ENCODE peak calls at places on chromosomes 2 and 18, in five cellular contexts. I is mesothelial cell of epicardium, V is heart left ventricle, Q is hepatic stellate cell, J is NCI-H1417. L is an unnamed sample.

GRCh38 chr2:42722328-42723190 is 41.4 kb downstream of the OXER1 start:
- DNase-seq in I (no peak), V (peak), Q (peak), J (peak), L (peak)

GRCh38 chr2:209901187-209901586 is 101.3 kb upstream of the RPE start:
- DNase-seq in I (no peak), V (no peak), Q (no peak), J (no peak), L (no peak)

GRCh38 chr18:26439537-26439936 is 108.8 kb downstream of the KCTD1 start:
- DNase-seq in I (no peak), V (no peak), Q (no peak), J (no peak), L (no peak)

GRCh38 chr2:234137400-234138014 is 87.0 kb downstream of the SPP2 start:
- DNase-seq in I (no peak), V (no peak), Q (no peak), J (no peak), L (no peak)

GRCh38 chr2:119218478-119219064 is 5.1 kb upstream of the STEAP3 start:
- DNase-seq in I (no peak), V (peak), Q (peak), J (peak), L (peak)

GRCh38 chr2:120939595-120940318 is 204.1 kb downstream of the GLI2 start:
- DNase-seq in I (no peak), V (no peak), Q (peak), J (no peak), L (no peak)

GRCh38 chr2:50492452-50492851 is 539.5 kb downstream of the NRXN1 start:
- DNase-seq in I (no peak), V (peak), Q (peak), J (peak), L (no peak)

GRCh38 chr2:39665811-39666488 is at the start of gene TMEM178A:
- DNase-seq in I (no peak), V (no peak), Q (no peak), J (no peak), L (no peak)

GRCh38 chr2:55966431-55967118 is 43.0 kb upstream of the EFEMP1 start:
- DNase-seq in I (no peak), V (peak), Q (peak), J (no peak), L (peak)

GRCh38 chr18:78970774-78971333 is 8.8 kb upstream of the SALL3 start:
- DNase-seq in I (no peak), V (no peak), Q (no peak), J (no peak), L (no peak)

GRCh38 chr2:55592130-55592529 is 25.3 kb downstream of the PPP4R3B start:
- DNase-seq in I (no peak), V (no peak), Q (no peak), J (no peak), L (no peak)

GRCh38 chr2:67456441-67456840 is 59.3 kb downstream of the ETAA1 start:
- DNase-seq in I (no peak), V (no peak), Q (no peak), J (no peak), L (no peak)

GRCh38 chr2:144596074-144596871 is 76.4 kb upstream of the ZEB2 start:
- DNase-seq in I (no peak), V (no peak), Q (peak), J (no peak), L (no peak)

GRCh38 chr2:112182581-112183034 is 44.4 kb downstream of the FBLN7 start:
- DNase-seq in I (no peak), V (no peak), Q (no peak), J (peak), L (no peak)

GRCh38 chr2:238599549-238600505 is 173.1 kb downstream of the ASB1 start:
- DNase-seq in I (no peak), V (no peak), Q (no peak), J (no peak), L (no peak)

GRCh38 chr18:58768293-58768974 is 96.2 kb upstream of the ZNF532 start:
- DNase-seq in I (peak), V (peak), Q (peak), J (peak), L (peak)

GRCh38 chr2:222355860-222356259 is 57.1 kb upstream of the PAX3 start:
- DNase-seq in I (no peak), V (no peak), Q (no peak), J (no peak), L (no peak)

GRCh38 chr2:127658146-127658545 is 12.2 kb downstream of the GPR17 start:
- DNase-seq in I (no peak), V (peak), Q (no peak), J (no peak), L (no peak)

GRCh38 chr2:121191191-121192170 is 93.5 kb downstream of the TFCP2L1 start:
- DNase-seq in I (no peak), V (no peak), Q (no peak), J (no peak), L (no peak)

GRCh38 chr18:56402872-56403516 is 235.4 kb downstream of the TXNL1 start:
- DNase-seq in I (no peak), V (no peak), Q (peak), J (no peak), L (no peak)

GRCh38 chr2:191555092-191555742 is 122.7 kb upstream of the NABP1 start:
- DNase-seq in I (peak), V (peak), Q (peak), J (peak), L (peak)

GRCh38 chr2:100264651-100265050 is 57.6 kb downstream of the LONRF2 start:
- DNase-seq in I (no peak), V (no peak), Q (no peak), J (no peak), L (no peak)

GRCh38 chr2:146209842-146210275 is 1635.0 kb upstream of the ACVR2A start:
- DNase-seq in I (no peak), V (no peak), Q (no peak), J (no peak), L (no peak)

GRCh38 chr2:233977296-233977837 is 60.2 kb downstream of the TRPM8 start:
- DNase-seq in I (no peak), V (no peak), Q (no peak), J (no peak), L (no peak)

GRCh38 chr18:50816767-50817166 is 3.0 kb downstream of the MRO start:
- DNase-seq in I (no peak), V (no peak), Q (no peak), J (peak), L (no peak)

GRCh38 chr2:16728742-16729141 is 63.1 kb upstream of the CYRIA start:
- DNase-seq in I (no peak), V (no peak), Q (no peak), J (no peak), L (no peak)

GRCh38 chr2:7437716-7438648 is 520.8 kb downstream of the RNF144A start:
- DNase-seq in I (no peak), V (no peak), Q (no peak), J (no peak), L (no peak)

GRCh38 chr2:101360229-101360628 is 27.1 kb downstream of the CREG2 start:
- DNase-seq in I (no peak), V (no peak), Q (no peak), J (no peak), L (no peak)

GRCh38 chr2:73175663-73176204 is 26.6 kb upstream of the NOTO start:
- DNase-seq in I (peak), V (peak), Q (peak), J (no peak), L (peak)

GRCh38 chr2:177682768-177683472 is 290.3 kb downstream of the AGPS start:
- DNase-seq in I (no peak), V (no peak), Q (no peak), J (no peak), L (no peak)

GRCh38 chr2:111705711-111706323 is 178.2 kb downstream of the ANAPC1 start:
- DNase-seq in I (no peak), V (no peak), Q (peak), J (peak), L (no peak)

GRCh38 chr2:15058628-15059157 is 426.2 kb downstream of the LRATD1 start:
- DNase-seq in I (no peak), V (no peak), Q (no peak), J (no peak), L (no peak)